ENCODE peak calls at places on chromosomes 11 and 22, in eight cellular contexts. X, C, U, A, F, Z, B and N are unnamed samples.

GRCh38 chr11:108871152-108871551 is 206.3 kb downstream of the DDX10 start:
- DNase-seq in X (no peak), C (no peak), U (no peak), A (peak), F (peak), Z (peak), B (no peak), N (peak)

GRCh38 chr11:45621541-45621940 is 43.9 kb downstream of the CHST1 start:
- DNase-seq in X (no peak), C (no peak), U (no peak), A (no peak), F (no peak), Z (no peak), B (no peak), N (no peak)

GRCh38 chr11:1674879-1675235 is 22.1 kb upstream of the KRTAP5-6 start:
- DNase-seq in X (no peak), C (no peak), U (no peak), A (no peak), F (no peak), Z (no peak), B (no peak), N (no peak)

GRCh38 chr11:13415201-13415600 is 47.8 kb downstream of the BTBD10 start:
- DNase-seq in X (no peak), C (no peak), U (no peak), A (no peak), F (peak), Z (no peak), B (no peak), N (no peak)

GRCh38 chr11:73245461-73245860 is 26.7 kb upstream of the P2RY6 start:
- DNase-seq in X (no peak), C (no peak), U (no peak), A (no peak), F (no peak), Z (no peak), B (no peak), N (no peak)

GRCh38 chr11:15599376-15599775 is 484.7 kb downstream of the INSC start:
- DNase-seq in X (no peak), C (no peak), U (no peak), A (no peak), F (no peak), Z (no peak), B (no peak), N (no peak)

GRCh38 chr11:97201743-97202612 is 812.2 kb downstream of the JRKL start:
- DNase-seq in X (no peak), C (no peak), U (no peak), A (no peak), F (no peak), Z (no peak), B (no peak), N (no peak)

GRCh38 chr11:87463486-87464102 is 425.9 kb downstream of the TMEM135 start:
- DNase-seq in X (no peak), C (peak), U (peak), A (no peak), F (peak), Z (peak), B (no peak), N (no peak)

DNA sequence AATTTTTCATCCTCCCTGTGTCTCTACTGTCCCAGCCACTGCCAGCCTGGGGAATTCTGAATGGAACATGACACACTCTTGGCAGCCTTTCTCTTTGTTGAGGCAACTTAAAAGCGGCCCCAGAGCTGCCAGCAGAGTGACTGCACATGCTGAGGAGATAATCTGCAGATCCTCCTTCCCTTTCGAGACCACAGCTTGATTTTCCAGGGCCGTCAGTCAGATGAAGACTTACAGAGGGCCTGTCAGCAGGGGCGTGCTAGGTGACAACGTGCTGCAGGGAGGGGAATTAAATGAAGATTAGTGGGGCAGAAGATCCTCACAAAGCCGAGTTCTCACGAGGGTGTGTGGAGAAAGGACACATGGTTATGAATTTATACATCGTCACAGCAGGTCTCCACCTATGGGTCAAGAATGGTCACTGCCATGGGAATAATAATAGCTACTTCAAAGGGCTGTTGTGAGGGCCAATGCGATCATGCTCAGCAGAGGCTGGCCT is 193.5 kb upstream of the PITPNB start:
- DNase-seq in X (peak), C (no peak), U (peak), A (peak), F (no peak), Z (peak), B (no peak), N (no peak)
- TF ChIP-seq CTCF in X (peak), C (peak), U (no peak), A (peak), F (peak), Z (peak), B (peak), N (no peak)

GRCh38 chr22:20509344-20510047 is 2.1 kb downstream of the MED15 start:
- DNase-seq in X (peak), C (no peak), U (peak), A (peak), F (peak), Z (peak), B (no peak), N (peak)
- TF ChIP-seq CTCF in X (no peak), C (no peak), U (no peak), A (no peak), F (no peak), Z (no peak), B (no peak), N (no peak)

GRCh38 chr22:18156878-18157713 is 7.1 kb downstream of the USP18 start:
- DNase-seq in X (peak), C (no peak), U (peak), A (peak), F (peak), Z (peak), B (no peak), N (peak)
- TF ChIP-seq CTCF in X (peak), C (peak), U (peak), A (peak), F (peak), Z (peak), B (peak), N (peak)

GRCh38 chr11:66288866-66289547 is at the start of gene YIF1A:
- DNase-seq in X (peak), C (peak), U (peak), A (peak), F (peak), Z (peak), B (peak), N (peak)
- TF ChIP-seq CTCF in X (no peak), C (no peak), U (no peak), A (no peak), F (no peak), Z (no peak), B (peak), N (no peak)